ENCODE peak calls at places on chromosomes 1 and 21, in nine cellular contexts. One of them, this sample, is unnamed.

GRCh38 chr1:223207293-223208066 is 64.4 kb upstream of the TLR5 start:
- DNase-seq in pancreas: no peak
- DNase-seq in GM23338: no peak
- DNase-seq in nephron progenitor cell: no peak
- DNase-seq in A673: peak
- DNase-seq in Peyer's patch: no peak
- DNase-seq in glutamatergic neuron: no peak
- DNase-seq in fibroblast of mammary gland: peak
- DNase-seq in dorsolateral prefrontal cortex: no peak
- DNase-seq in this sample: no peak

GRCh38 chr1:81844477-81844876 is 43.7 kb downstream of the ADGRL2 start:
- DNase-seq in pancreas: no peak
- DNase-seq in dorsolateral prefrontal cortex: no peak
- DNase-seq in glutamatergic neuron: no peak
- DNase-seq in Peyer's patch: no peak
- DNase-seq in A673: no peak
- DNase-seq in nephron progenitor cell: no peak
- DNase-seq in fibroblast of mammary gland: no peak
- DNase-seq in GM23338: no peak
- DNase-seq in this sample: no peak

GRCh38 chr1:150560011-150560438 is 10.8 kb downstream of the ADAMTSL4 start:
- DNase-seq in pancreas: peak
- DNase-seq in dorsolateral prefrontal cortex: peak
- DNase-seq in A673: peak
- DNase-seq in nephron progenitor cell: peak
- DNase-seq in Peyer's patch: peak
- DNase-seq in glutamatergic neuron: peak
- DNase-seq in fibroblast of mammary gland: peak
- DNase-seq in GM23338: peak
- DNase-seq in this sample: peak

GRCh38 chr1:204286841-204287387 is 72.8 kb downstream of the PLEKHA6 start:
- DNase-seq in pancreas: no peak
- DNase-seq in A673: peak
- DNase-seq in dorsolateral prefrontal cortex: no peak
- DNase-seq in GM23338: no peak
- DNase-seq in glutamatergic neuron: no peak
- DNase-seq in fibroblast of mammary gland: no peak
- DNase-seq in nephron progenitor cell: no peak
- DNase-seq in Peyer's patch: peak
- DNase-seq in this sample: no peak

GRCh38 chr1:14238472-14239059 is 359.9 kb upstream of the KAZN start:
- DNase-seq in Peyer's patch: no peak
- DNase-seq in pancreas: no peak
- DNase-seq in nephron progenitor cell: no peak
- DNase-seq in A673: no peak
- DNase-seq in dorsolateral prefrontal cortex: no peak
- DNase-seq in fibroblast of mammary gland: peak
- DNase-seq in GM23338: no peak
- DNase-seq in glutamatergic neuron: no peak
- DNase-seq in this sample: no peak

GRCh38 chr1:80579055-80579454 is 1221.7 kb upstream of the ADGRL2 start:
- DNase-seq in GM23338: no peak
- DNase-seq in nephron progenitor cell: no peak
- DNase-seq in dorsolateral prefrontal cortex: no peak
- DNase-seq in fibroblast of mammary gland: no peak
- DNase-seq in Peyer's patch: no peak
- DNase-seq in pancreas: no peak
- DNase-seq in glutamatergic neuron: no peak
- DNase-seq in A673: no peak
- DNase-seq in this sample: no peak

GRCh38 chr1:199490804-199491527 is 536.5 kb upstream of the NR5A2 start:
- DNase-seq in dorsolateral prefrontal cortex: no peak
- DNase-seq in GM23338: peak
- DNase-seq in A673: peak
- DNase-seq in pancreas: no peak
- DNase-seq in glutamatergic neuron: no peak
- DNase-seq in nephron progenitor cell: no peak
- DNase-seq in Peyer's patch: no peak
- DNase-seq in fibroblast of mammary gland: peak
- DNase-seq in this sample: no peak

GRCh38 chr1:22676916-22677601 is 24.0 kb downstream of the C1QB start:
- DNase-seq in Peyer's patch: no peak
- DNase-seq in glutamatergic neuron: no peak
- DNase-seq in pancreas: no peak
- DNase-seq in GM23338: peak
- DNase-seq in nephron progenitor cell: no peak
- DNase-seq in A673: no peak
- DNase-seq in dorsolateral prefrontal cortex: no peak
- DNase-seq in fibroblast of mammary gland: no peak
- DNase-seq in this sample: peak

GRCh38 chr1:7853341-7854026 is 619 bp upstream of the UTS2 start:
- DNase-seq in fibroblast of mammary gland: no peak
- DNase-seq in glutamatergic neuron: no peak
- DNase-seq in GM23338: no peak
- DNase-seq in nephron progenitor cell: no peak
- DNase-seq in pancreas: no peak
- DNase-seq in dorsolateral prefrontal cortex: no peak
- DNase-seq in Peyer's patch: no peak
- DNase-seq in A673: peak
- DNase-seq in this sample: no peak

GRCh38 chr1:176187001-176187400 is 20.1 kb downstream of the COP1 start:
- DNase-seq in Peyer's patch: no peak
- DNase-seq in dorsolateral prefrontal cortex: no peak
- DNase-seq in A673: no peak
- DNase-seq in pancreas: no peak
- DNase-seq in fibroblast of mammary gland: no peak
- DNase-seq in nephron progenitor cell: no peak
- DNase-seq in GM23338: no peak
- DNase-seq in glutamatergic neuron: no peak
- DNase-seq in this sample: no peak

GRCh38 chr1:172638885-172639831 is 19.7 kb upstream of the FASLG start:
- DNase-seq in Peyer's patch: peak
- DNase-seq in pancreas: no peak
- DNase-seq in nephron progenitor cell: no peak
- DNase-seq in glutamatergic neuron: no peak
- DNase-seq in A673: no peak
- DNase-seq in GM23338: no peak
- DNase-seq in fibroblast of mammary gland: peak
- DNase-seq in dorsolateral prefrontal cortex: no peak
- DNase-seq in this sample: no peak

GRCh38 chr1:60866884-60867648 is 215.3 kb upstream of the NFIA start:
- DNase-seq in Peyer's patch: no peak
- DNase-seq in pancreas: no peak
- DNase-seq in dorsolateral prefrontal cortex: no peak
- DNase-seq in GM23338: no peak
- DNase-seq in fibroblast of mammary gland: peak
- DNase-seq in nephron progenitor cell: no peak
- DNase-seq in A673: no peak
- DNase-seq in glutamatergic neuron: no peak
- DNase-seq in this sample: no peak

GRCh38 chr1:29690156-29690555 is 453.8 kb downstream of the PTPRU start:
- DNase-seq in fibroblast of mammary gland: no peak
- DNase-seq in Peyer's patch: no peak
- DNase-seq in GM23338: no peak
- DNase-seq in dorsolateral prefrontal cortex: no peak
- DNase-seq in pancreas: no peak
- DNase-seq in A673: no peak
- DNase-seq in nephron progenitor cell: no peak
- DNase-seq in glutamatergic neuron: no peak
- DNase-seq in this sample: peak

GRCh38 chr1:46721806-46722205 is 2.9 kb upstream of the EFCAB14 start:
- DNase-seq in GM23338: no peak
- DNase-seq in pancreas: no peak
- DNase-seq in dorsolateral prefrontal cortex: no peak
- DNase-seq in Peyer's patch: no peak
- DNase-seq in fibroblast of mammary gland: no peak
- DNase-seq in glutamatergic neuron: no peak
- DNase-seq in nephron progenitor cell: no peak
- DNase-seq in A673: no peak
- DNase-seq in this sample: no peak

GRCh38 chr1:158028956-158029355 is 35.5 kb downstream of the KIRREL1 start:
- DNase-seq in pancreas: no peak
- DNase-seq in nephron progenitor cell: no peak
- DNase-seq in Peyer's patch: no peak
- DNase-seq in fibroblast of mammary gland: no peak
- DNase-seq in glutamatergic neuron: no peak
- DNase-seq in A673: no peak
- DNase-seq in dorsolateral prefrontal cortex: no peak
- DNase-seq in GM23338: no peak
- DNase-seq in this sample: no peak

GRCh38 chr1:158027485-158027884 is 34.0 kb downstream of the KIRREL1 start:
- DNase-seq in Peyer's patch: no peak
- DNase-seq in fibroblast of mammary gland: no peak
- DNase-seq in glutamatergic neuron: no peak
- DNase-seq in nephron progenitor cell: no peak
- DNase-seq in A673: no peak
- DNase-seq in pancreas: no peak
- DNase-seq in dorsolateral prefrontal cortex: no peak
- DNase-seq in GM23338: no peak
- DNase-seq in this sample: no peak

GRCh38 chr1:158025576-158026230 is 32.3 kb downstream of the KIRREL1 start:
- DNase-seq in GM23338: no peak
- DNase-seq in nephron progenitor cell: peak
- DNase-seq in Peyer's patch: no peak
- DNase-seq in A673: no peak
- DNase-seq in pancreas: no peak
- DNase-seq in dorsolateral prefrontal cortex: no peak
- DNase-seq in glutamatergic neuron: no peak
- DNase-seq in fibroblast of mammary gland: no peak
- DNase-seq in this sample: no peak

GRCh38 chr1:158024737-158025136 is 31.3 kb downstream of the KIRREL1 start:
- DNase-seq in A673: no peak
- DNase-seq in fibroblast of mammary gland: no peak
- DNase-seq in dorsolateral prefrontal cortex: no peak
- DNase-seq in GM23338: no peak
- DNase-seq in Peyer's patch: no peak
- DNase-seq in pancreas: no peak
- DNase-seq in nephron progenitor cell: no peak
- DNase-seq in glutamatergic neuron: no peak
- DNase-seq in this sample: no peak

GRCh38 chr1:158026641-158027040 is 33.2 kb downstream of the KIRREL1 start:
- DNase-seq in nephron progenitor cell: no peak
- DNase-seq in glutamatergic neuron: no peak
- DNase-seq in pancreas: no peak
- DNase-seq in dorsolateral prefrontal cortex: no peak
- DNase-seq in fibroblast of mammary gland: no peak
- DNase-seq in GM23338: no peak
- DNase-seq in Peyer's patch: no peak
- DNase-seq in A673: no peak
- DNase-seq in this sample: no peak
- TF ChIP-seq CTCF in nephron progenitor cell: no peak
- TF ChIP-seq CTCF in glutamatergic neuron: no peak
- TF ChIP-seq CTCF in pancreas: no peak
- TF ChIP-seq CTCF in dorsolateral prefrontal cortex: no peak
- TF ChIP-seq CTCF in fibroblast of mammary gland: no peak
- TF ChIP-seq CTCF in GM23338: no peak
- TF ChIP-seq CTCF in Peyer's patch: no peak
- TF ChIP-seq CTCF in A673: no peak
- TF ChIP-seq CTCF in this sample: no peak

GRCh38 chr21:45555557-45556301 is 13.5 kb upstream of the SLC19A1 start:
- DNase-seq in pancreas: peak
- DNase-seq in glutamatergic neuron: peak
- DNase-seq in nephron progenitor cell: peak
- DNase-seq in Peyer's patch: peak
- DNase-seq in A673: peak
- DNase-seq in dorsolateral prefrontal cortex: peak
- DNase-seq in GM23338: peak
- DNase-seq in fibroblast of mammary gland: peak
- DNase-seq in this sample: peak
- TF ChIP-seq CTCF in pancreas: peak
- TF ChIP-seq CTCF in glutamatergic neuron: peak
- TF ChIP-seq CTCF in nephron progenitor cell: peak
- TF ChIP-seq CTCF in Peyer's patch: peak
- TF ChIP-seq CTCF in A673: peak
- TF ChIP-seq CTCF in dorsolateral prefrontal cortex: peak
- TF ChIP-seq CTCF in GM23338: peak
- TF ChIP-seq CTCF in fibroblast of mammary gland: peak
- TF ChIP-seq CTCF in this sample: peak

DNA sequence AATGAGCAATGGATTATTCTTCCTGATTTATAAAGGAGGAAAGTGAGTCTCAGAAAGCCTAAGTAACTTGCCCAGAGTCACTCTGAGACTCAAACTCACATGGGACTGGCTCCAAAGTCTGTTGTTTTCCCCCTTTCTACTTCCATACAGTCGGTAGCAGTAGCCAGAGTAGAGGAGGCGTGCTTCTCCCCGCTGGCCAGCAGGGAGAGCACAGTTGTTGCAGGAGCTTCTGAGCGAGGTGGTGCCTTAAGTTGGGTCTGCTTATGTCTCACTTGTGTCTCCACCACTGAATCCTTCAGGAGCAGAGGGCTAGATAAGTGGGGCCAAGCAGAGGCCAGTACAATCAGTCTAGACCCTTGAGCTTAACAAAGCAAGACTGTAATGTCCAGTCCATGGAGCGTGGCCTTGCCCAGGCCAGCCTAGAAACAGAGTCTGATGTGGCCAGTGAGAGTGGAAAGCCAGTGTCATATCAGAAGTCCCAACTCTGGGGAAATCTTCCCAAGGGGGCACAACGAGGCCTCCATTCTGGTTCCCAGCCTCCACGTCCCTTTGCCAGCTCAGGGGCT is 181.9 kb downstream of the ZSCAN20 start:
- DNase-seq in nephron progenitor cell: peak
- DNase-seq in fibroblast of mammary gland: peak
- DNase-seq in pancreas: no peak
- DNase-seq in Peyer's patch: no peak
- DNase-seq in glutamatergic neuron: peak
- DNase-seq in GM23338: peak
- DNase-seq in A673: peak
- DNase-seq in dorsolateral prefrontal cortex: no peak
- DNase-seq in this sample: no peak
- TF ChIP-seq CTCF in nephron progenitor cell: peak
- TF ChIP-seq CTCF in fibroblast of mammary gland: peak
- TF ChIP-seq CTCF in pancreas: no peak
- TF ChIP-seq CTCF in Peyer's patch: no peak
- TF ChIP-seq CTCF in glutamatergic neuron: peak
- TF ChIP-seq CTCF in GM23338: peak
- TF ChIP-seq CTCF in A673: peak
- TF ChIP-seq CTCF in dorsolateral prefrontal cortex: peak
- TF ChIP-seq CTCF in this sample: peak

DNA sequence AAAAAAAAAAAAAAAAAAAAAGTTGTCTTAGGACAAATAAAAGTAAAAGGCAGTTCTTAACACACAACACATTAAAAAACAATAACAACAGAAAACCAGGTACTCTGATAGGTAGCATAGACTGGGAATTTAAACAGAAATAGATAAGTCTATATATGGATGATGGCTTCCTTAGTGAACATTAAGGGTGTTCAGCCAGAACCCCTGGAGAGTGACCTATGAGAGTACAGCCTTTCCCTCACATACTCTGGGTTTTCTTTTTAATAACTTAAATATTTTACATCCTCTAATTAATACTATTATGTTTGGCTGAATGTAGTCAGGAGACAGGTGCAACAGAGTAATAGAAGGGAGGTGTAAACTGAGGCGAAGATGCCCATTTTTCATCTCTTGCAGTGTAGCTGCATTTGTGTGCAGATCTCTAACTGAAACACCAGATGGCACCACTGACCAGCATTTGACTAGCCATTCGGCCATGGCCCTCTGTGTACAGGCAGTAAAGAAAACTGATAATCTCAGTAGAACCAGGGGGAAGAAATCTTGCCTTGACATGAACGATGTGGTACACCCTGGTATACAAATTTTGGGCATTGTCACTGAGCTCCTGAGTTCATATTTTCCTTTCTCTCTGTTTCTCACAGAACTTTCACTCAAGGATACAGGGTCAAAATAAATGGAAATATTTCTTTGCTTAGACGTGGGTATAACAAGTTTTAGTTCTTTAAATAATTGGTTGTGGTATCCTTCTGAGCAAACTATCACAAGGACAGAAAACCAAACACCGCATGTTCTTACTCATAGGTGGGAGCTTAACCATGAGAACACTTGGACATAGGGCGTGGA is 7.6 kb downstream of the TTF2 start:
- DNase-seq in nephron progenitor cell: peak
- DNase-seq in A673: peak
- DNase-seq in glutamatergic neuron: peak
- DNase-seq in Peyer's patch: peak
- DNase-seq in dorsolateral prefrontal cortex: peak
- DNase-seq in GM23338: peak
- DNase-seq in fibroblast of mammary gland: peak
- DNase-seq in pancreas: peak
- DNase-seq in this sample: peak
- TF ChIP-seq CTCF in nephron progenitor cell: peak
- TF ChIP-seq CTCF in A673: peak
- TF ChIP-seq CTCF in glutamatergic neuron: peak
- TF ChIP-seq CTCF in Peyer's patch: no peak
- TF ChIP-seq CTCF in dorsolateral prefrontal cortex: peak
- TF ChIP-seq CTCF in GM23338: peak
- TF ChIP-seq CTCF in fibroblast of mammary gland: peak
- TF ChIP-seq CTCF in pancreas: peak
- TF ChIP-seq CTCF in this sample: peak

This sample was measured in upper lobe of left lung.